ENCODE peak calls at places on chromosome 17, in five cellular contexts. One of them, this sample, is unnamed.

GRCh38 chr17:35896011-35896587 is 15.9 kb upstream of the CCL5 start:
- DNase-seq in SHP77 treated with DMSO at 0.1 percent for 48 hours: no peak
- DNase-seq in GM10248: peak; percentile 47
- DNase-seq in Calu3: no peak
- DNase-seq in colonic mucosa: no peak
- DNase-seq in this sample: no peak

GRCh38 chr17:16438173-16438556 is 22.8 kb downstream of the TRPV2 start:
- DNase-seq in SHP77 treated with DMSO at 0.1 percent for 48 hours: no peak
- DNase-seq in GM10248: no peak
- DNase-seq in Calu3: no peak
- DNase-seq in colonic mucosa: no peak
- DNase-seq in this sample: no peak

GRCh38 chr17:8393470-8394231 is 4.0 kb downstream of the RNF222 start:
- DNase-seq in SHP77 treated with DMSO at 0.1 percent for 48 hours: no peak
- DNase-seq in GM10248: no peak
- DNase-seq in Calu3: no peak
- DNase-seq in colonic mucosa: peak; percentile 41
- DNase-seq in this sample: peak; percentile 82

GRCh38 chr17:72795941-72796340 is 296.5 kb downstream of the SLC39A11 start:
- DNase-seq in SHP77 treated with DMSO at 0.1 percent for 48 hours: no peak
- DNase-seq in GM10248: no peak
- DNase-seq in Calu3: no peak
- DNase-seq in colonic mucosa: no peak
- DNase-seq in this sample: no peak

GRCh38 chr17:77651983-77652382 is 306.5 kb upstream of the TNRC6C start:
- DNase-seq in SHP77 treated with DMSO at 0.1 percent for 48 hours: no peak
- DNase-seq in GM10248: no peak
- DNase-seq in Calu3: no peak
- DNase-seq in colonic mucosa: no peak
- DNase-seq in this sample: no peak

GRCh38 chr17:4492762-4493561 is 5.7 kb upstream of the SPNS2 start:
- DNase-seq in SHP77 treated with DMSO at 0.1 percent for 48 hours: peak; percentile 44
- DNase-seq in GM10248: no peak
- DNase-seq in Calu3: peak; percentile 78
- DNase-seq in colonic mucosa: peak; percentile 82
- DNase-seq in this sample: no peak

GRCh38 chr17:7220593-7221280 is 999 bp downstream of the ACADVL start:
- DNase-seq in SHP77 treated with DMSO at 0.1 percent for 48 hours: no peak
- DNase-seq in GM10248: peak; percentile 63
- DNase-seq in Calu3: peak; percentile 60
- DNase-seq in colonic mucosa: peak; percentile 70
- DNase-seq in this sample: no peak

GRCh38 chr17:14575349-14575966 is 274.6 kb downstream of the HS3ST3B1 start:
- DNase-seq in SHP77 treated with DMSO at 0.1 percent for 48 hours: no peak
- DNase-seq in GM10248: no peak
- DNase-seq in Calu3: no peak
- DNase-seq in colonic mucosa: no peak
- DNase-seq in this sample: peak; percentile 85

GRCh38 chr17:37301288-37301687 is 74.5 kb upstream of the C17orf78 start:
- DNase-seq in SHP77 treated with DMSO at 0.1 percent for 48 hours: no peak
- DNase-seq in GM10248: no peak
- DNase-seq in Calu3: no peak
- DNase-seq in colonic mucosa: no peak
- DNase-seq in this sample: no peak

GRCh38 chr17:78599419-78599818 is 22.2 kb upstream of the DNAH17 start:
- DNase-seq in SHP77 treated with DMSO at 0.1 percent for 48 hours: no peak
- DNase-seq in GM10248: no peak
- DNase-seq in Calu3: no peak
- DNase-seq in colonic mucosa: no peak
- DNase-seq in this sample: no peak

GRCh38 chr17:77516902-77517301 is 376.1 kb downstream of the SEC14L1 start:
- DNase-seq in SHP77 treated with DMSO at 0.1 percent for 48 hours: no peak
- DNase-seq in GM10248: no peak
- DNase-seq in Calu3: no peak
- DNase-seq in colonic mucosa: no peak
- DNase-seq in this sample: no peak

GRCh38 chr17:35752945-35753764 is at the start of gene GAS2L2:
- DNase-seq in SHP77 treated with DMSO at 0.1 percent for 48 hours: no peak
- DNase-seq in GM10248: no peak
- DNase-seq in Calu3: peak; percentile 13
- DNase-seq in colonic mucosa: no peak
- DNase-seq in this sample: no peak

GRCh38 chr17:7818746-7819645 is 15.0 kb upstream of the KDM6B start:
- DNase-seq in SHP77 treated with DMSO at 0.1 percent for 48 hours: no peak
- DNase-seq in GM10248: no peak
- DNase-seq in Calu3: no peak
- DNase-seq in colonic mucosa: no peak
- DNase-seq in this sample: no peak

This sample was measured in esophagus muscularis mucosa.